ENCODE peak calls at places on chromosome 10, in five cellular contexts. B is IMR-90, P is neuronal stem cell, T is H1, I is mesenchymal stem cell. K is an unnamed sample.
A peak's percentile ranks its signal among the peaks of the same experiment; 100 is the strongest.

GRCh38 chr10:117092386-117092785 is 45.7 kb downstream of the VAX1 start:
- DNase-seq in I (no peak), T (no peak), B (no peak), P (no peak), K (no peak)

GRCh38 chr10:7410306-7410799 is 481 bp downstream of the SFMBT2 start:
- DNase-seq in T (peak; percentile 76), I (peak; percentile 39), P (no peak), B (peak; percentile 10), K (peak; percentile 87)

GRCh38 chr10:27709304-27709703 is 36.3 kb downstream of the MKX start:
- DNase-seq in I (no peak), T (no peak), B (no peak), P (no peak), K (no peak)

GRCh38 chr10:46514431-46514861 is 42.0 kb downstream of the GPRIN2 start:
- DNase-seq in T (peak; percentile 45), P (no peak), B (no peak), I (no peak), K (no peak)

GRCh38 chr10:84018826-84019225 is 120.5 kb upstream of the GHITM start:
- DNase-seq in P (no peak), B (no peak), T (no peak), I (no peak), K (no peak)

GRCh38 chr10:83432296-83433045 is 706.8 kb upstream of the GHITM start:
- DNase-seq in B (no peak), P (no peak), T (no peak), I (peak; percentile 80), K (no peak)

GRCh38 chr10:7767209-7767608 is 20.6 kb downstream of the KIN start:
- DNase-seq in B (peak; percentile 97), T (no peak), P (no peak), I (peak; percentile 58), K (no peak)

GRCh38 chr10:76324283-76324682 is 892.9 kb downstream of the LRMDA start:
- DNase-seq in P (no peak), T (no peak), B (no peak), I (no peak), K (no peak)

GRCh38 chr10:72659694-72660093 is 32.2 kb upstream of the MCU start:
- DNase-seq in I (peak; percentile 13), T (no peak), P (no peak), B (no peak), K (peak; percentile 56)

GRCh38 chr10:50561816-50562215 is 61.9 kb downstream of the SGMS1 start:
- DNase-seq in T (no peak), I (no peak), P (no peak), B (no peak), K (no peak)

GRCh38 chr10:60281792-60282353 is 107.8 kb downstream of the ANK3 start:
- DNase-seq in T (no peak), B (no peak), P (no peak), I (peak; percentile 59), K (peak; percentile 21)

GRCh38 chr10:86344714-86345161 is 21.9 kb downstream of the GRID1 start:
- DNase-seq in T (no peak), P (no peak), I (no peak), B (no peak), K (no peak)

GRCh38 chr10:112724404-112724991 is 225.5 kb upstream of the TCF7L2 start:
- DNase-seq in P (no peak), B (no peak), I (no peak), T (peak; percentile 41), K (peak; percentile 44)

GRCh38 chr10:69070951-69071350 is 17.0 kb upstream of the SRGN start:
- DNase-seq in T (no peak), I (no peak), B (no peak), P (no peak), K (no peak)

GRCh38 chr10:124668517-124669051 is 75.6 kb downstream of the FAM53B start:
- DNase-seq in I (no peak), P (no peak), B (no peak), T (no peak), K (no peak)

GRCh38 chr10:70682920-70683600 is 10.8 kb downstream of the ADAMTS14 start:
- DNase-seq in T (no peak), P (no peak), I (no peak), B (no peak), K (no peak)

GRCh38 chr10:48464121-48464870 is 140.6 kb downstream of the ARHGAP22 start:
- DNase-seq in I (no peak), B (no peak), P (no peak), T (peak; percentile 40), K (no peak)

GRCh38 chr10:48466611-48467240 is 138.1 kb downstream of the ARHGAP22 start:
- DNase-seq in P (no peak), I (no peak), B (no peak), T (peak; percentile 69), K (peak; percentile 43)

GRCh38 chr10:48463318-48464003 is 141.4 kb downstream of the ARHGAP22 start:
- DNase-seq in I (peak; percentile 25), P (no peak), T (peak; percentile 38), B (no peak), K (peak; percentile 73)

GRCh38 chr10:48465860-48466521 is 138.9 kb downstream of the ARHGAP22 start:
- DNase-seq in T (peak; percentile 55), I (no peak), P (no peak), B (no peak), K (peak; percentile 30)

GRCh38 chr10:48464871-48465736 is 139.8 kb downstream of the ARHGAP22 start:
- DNase-seq in P (no peak), I (no peak), B (no peak), T (peak; percentile 51), K (no peak)
- H3K4me3 ChIP-seq in P (no peak overlapping the region), I (no peak overlapping the region), B (no peak overlapping the region), T (no peak overlapping the region), K (no peak overlapping the region)

DNA sequence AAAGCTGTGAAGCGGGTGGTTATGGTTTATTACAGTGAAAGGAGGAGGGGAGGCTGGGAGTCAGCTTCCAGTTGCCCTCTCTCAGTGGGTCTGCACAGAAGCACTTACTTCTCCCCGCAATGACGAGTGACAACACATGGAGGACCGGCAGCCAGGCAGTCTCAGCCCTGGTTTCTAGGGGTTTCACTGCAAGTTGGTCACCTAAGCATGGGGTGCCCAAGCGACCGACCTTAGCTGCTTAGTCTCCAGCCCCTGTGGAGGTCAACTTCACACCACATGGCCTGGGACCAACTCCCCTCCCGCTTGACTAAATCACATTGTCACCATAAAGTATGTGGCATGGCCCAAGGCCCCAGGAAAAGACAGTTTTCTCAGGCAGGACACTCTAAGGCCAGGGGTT is 99.9 kb upstream of the ZNF32 start:
- DNase-seq in P (no peak), I (no peak), T (no peak), B (no peak), K (no peak)
- H2BK15ac ChIP-seq in P (no peak overlapping the region), I (no peak overlapping the region), T (no peak overlapping the region), B (no peak overlapping the region), K (no peak overlapping the region)

GRCh38 chr10:30736685-30737232 is 107.2 kb upstream of the LYZL2 start:
- DNase-seq in P (no peak), I (peak; percentile 100), T (no peak), B (peak; percentile 100), K (peak; percentile 32)
- H3K4me3 ChIP-seq in P (no peak overlapping the region), I (no peak overlapping the region), T (no peak overlapping the region), B (no peak overlapping the region), K (no peak overlapping the region)

GRCh38 chr10:103661951-103662405 is 168.5 kb downstream of the NEURL1 start:
- DNase-seq in I (no peak), T (no peak), B (no peak), P (no peak), K (no peak)

GRCh38 chr10:103659674-103660363 is 166.3 kb downstream of the NEURL1 start:
- DNase-seq in P (no peak), I (peak; percentile 89), T (no peak), B (peak; percentile 91), K (peak; percentile 47)

GRCh38 chr10:103658049-103658577 is 164.6 kb downstream of the NEURL1 start:
- DNase-seq in P (no peak), B (no peak), T (no peak), I (no peak), K (no peak)

GRCh38 chr10:103661198-103661950 is 167.9 kb downstream of the NEURL1 start:
- DNase-seq in P (peak; percentile 56), T (peak; percentile 78), I (peak; percentile 88), B (peak; percentile 94), K (peak; percentile 92)

DNA sequence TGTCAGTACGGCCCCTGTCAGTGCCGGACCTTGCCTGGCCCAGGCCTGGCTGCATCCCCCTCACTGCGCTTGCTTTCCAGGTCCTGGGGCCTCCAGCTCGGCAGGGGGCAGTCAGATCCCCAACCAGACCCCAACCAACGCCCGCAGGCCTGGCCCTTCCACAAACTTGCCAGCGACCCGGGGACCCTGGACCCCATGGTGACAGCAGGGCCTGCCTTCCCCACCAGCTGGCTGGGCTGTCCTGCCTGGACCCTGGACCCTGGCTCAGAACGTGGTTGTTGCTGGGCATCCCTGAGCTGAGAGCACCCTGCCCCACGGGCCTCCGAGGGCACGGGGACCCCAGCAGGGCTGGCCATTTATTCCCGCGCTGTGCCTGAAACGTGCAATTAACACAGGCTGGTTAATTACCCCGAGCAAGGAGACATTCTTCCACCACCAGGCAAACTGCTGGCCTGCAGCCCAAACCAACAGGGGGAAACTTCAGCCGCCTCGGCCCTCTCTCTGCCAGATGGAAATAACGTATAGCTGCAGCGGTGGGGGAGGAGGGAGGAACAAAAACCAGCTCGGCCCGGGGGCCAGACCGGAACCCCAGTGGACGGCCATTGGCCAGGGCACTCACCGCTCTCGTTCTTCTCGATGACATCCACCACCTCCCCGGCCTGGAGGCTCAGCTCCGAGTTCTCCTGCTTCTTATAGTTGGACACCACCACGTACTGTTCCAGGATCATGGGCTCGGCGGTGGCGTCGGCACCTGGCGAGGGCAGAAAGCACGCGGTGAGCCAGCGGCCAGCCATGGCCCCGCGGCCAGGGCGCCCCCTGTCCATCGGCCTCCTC is 167.1 kb downstream of the NEURL1 start:
- DNase-seq in P (no peak), B (peak; percentile 48), T (no peak), I (no peak), K (peak; percentile 24)
- H2BK15ac ChIP-seq in P (peak overlapping the region; percentile 89), B (peak overlapping the region; percentile 23), T (peak overlapping the region; percentile 61), I (no peak overlapping the region), K (no peak overlapping the region)

GRCh38 chr10:35133586-35133985 is 6.9 kb downstream of the CREM start:
- DNase-seq in I (no peak), B (no peak), T (no peak), P (no peak), K (no peak)
- H3K4me3 ChIP-seq in I (no peak overlapping the region), B (no peak overlapping the region), T (no peak overlapping the region), P (no peak overlapping the region), K (no peak overlapping the region)

DNA sequence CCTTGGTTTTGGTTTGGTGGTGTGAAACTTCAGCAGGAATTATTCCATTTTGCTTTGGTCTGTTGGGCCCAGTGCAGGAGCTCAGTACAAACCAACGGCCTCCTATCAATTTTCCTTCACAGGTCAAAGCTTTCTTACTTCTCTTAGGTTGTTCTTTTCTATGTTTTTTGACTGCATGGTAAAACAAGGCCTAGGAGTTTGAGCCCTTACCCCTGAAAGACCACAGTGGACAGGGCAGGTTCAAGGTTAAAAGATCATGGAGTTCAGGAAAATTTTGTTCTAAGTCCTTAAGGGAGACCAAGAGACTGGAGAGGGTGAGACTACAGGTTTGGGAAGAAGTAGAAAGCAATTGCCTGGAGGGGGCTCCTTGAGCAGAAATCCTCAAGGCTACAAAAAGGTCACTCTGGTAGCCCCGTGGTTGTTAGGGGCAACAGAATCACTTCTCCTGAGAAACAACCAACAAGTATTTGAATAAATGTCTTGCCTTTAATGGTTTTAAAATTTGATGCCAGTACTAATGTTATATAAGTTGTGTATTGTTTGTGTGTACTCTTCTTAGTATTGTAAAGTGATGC is 40.9 kb upstream of the FHIP2A start:
- DNase-seq in T (no peak), P (no peak), B (no peak), I (no peak), K (peak; percentile 62)
- H2BK15ac ChIP-seq in T (no peak overlapping the region), P (no peak overlapping the region), B (peak overlapping the region; percentile 17), I (no peak overlapping the region), K (no peak overlapping the region)